ENCODE peak calls at places on chromosomes 7 and 10, in ten cellular contexts. One of them, this sample, is unnamed.

GRCh38 chr7:32175099-32175498 is 104.9 kb upstream of the PDE1C start:
- DNase-seq in stimulated activated CD8-positive, alpha-beta memory T cell treated with anti-CD3 and anti-CD28 coated beads, Interleukin-12 subunit alpha, Interleukin-12 subunit beta, amount 100 ng/mL, for 4 hours: no peak
- DNase-seq in HT-29: no peak
- DNase-seq in right lobe of liver: no peak
- DNase-seq in WERI-Rb-1: no peak
- DNase-seq in coronary artery: no peak
- DNase-seq in mammary epithelial cell: no peak
- DNase-seq in NCI-H748 treated with DMSO at 0.1 percent for 48 hours: no peak
- DNase-seq in sigmoid colon: no peak
- DNase-seq in stomach: no peak
- DNase-seq in this sample: no peak

GRCh38 chr7:26440253-26440992 is 148.8 kb downstream of the SNX10 start:
- DNase-seq in stimulated activated CD8-positive, alpha-beta memory T cell treated with anti-CD3 and anti-CD28 coated beads, Interleukin-12 subunit alpha, Interleukin-12 subunit beta, amount 100 ng/mL, for 4 hours: no peak
- DNase-seq in HT-29: no peak
- DNase-seq in right lobe of liver: no peak
- DNase-seq in WERI-Rb-1: peak; percentile 22
- DNase-seq in coronary artery: no peak
- DNase-seq in mammary epithelial cell: no peak
- DNase-seq in NCI-H748 treated with DMSO at 0.1 percent for 48 hours: no peak
- DNase-seq in sigmoid colon: no peak
- DNase-seq in stomach: no peak
- DNase-seq in this sample: no peak

GRCh38 chr10:119286516-119286915 is 79.1 kb downstream of the GRK5 start:
- DNase-seq in stimulated activated CD8-positive, alpha-beta memory T cell treated with anti-CD3 and anti-CD28 coated beads, Interleukin-12 subunit alpha, Interleukin-12 subunit beta, amount 100 ng/mL, for 4 hours: no peak
- DNase-seq in HT-29: no peak
- DNase-seq in right lobe of liver: no peak
- DNase-seq in WERI-Rb-1: no peak
- DNase-seq in coronary artery: no peak
- DNase-seq in mammary epithelial cell: no peak
- DNase-seq in NCI-H748 treated with DMSO at 0.1 percent for 48 hours: no peak
- DNase-seq in sigmoid colon: no peak
- DNase-seq in stomach: no peak
- DNase-seq in this sample: no peak

GRCh38 chr10:100913470-100913865 is 705 bp downstream of the SLF2 start:
- DNase-seq in stimulated activated CD8-positive, alpha-beta memory T cell treated with anti-CD3 and anti-CD28 coated beads, Interleukin-12 subunit alpha, Interleukin-12 subunit beta, amount 100 ng/mL, for 4 hours: no peak
- DNase-seq in HT-29: no peak
- DNase-seq in right lobe of liver: no peak
- DNase-seq in WERI-Rb-1: no peak
- DNase-seq in coronary artery: no peak
- DNase-seq in mammary epithelial cell: no peak
- DNase-seq in NCI-H748 treated with DMSO at 0.1 percent for 48 hours: no peak
- DNase-seq in sigmoid colon: no peak
- DNase-seq in stomach: no peak
- DNase-seq in this sample: no peak

GRCh38 chr10:4771554-4772201 is 54.3 kb upstream of the AKR1E2 start:
- DNase-seq in stimulated activated CD8-positive, alpha-beta memory T cell treated with anti-CD3 and anti-CD28 coated beads, Interleukin-12 subunit alpha, Interleukin-12 subunit beta, amount 100 ng/mL, for 4 hours: no peak
- DNase-seq in HT-29: peak; percentile 17
- DNase-seq in right lobe of liver: no peak
- DNase-seq in WERI-Rb-1: no peak
- DNase-seq in coronary artery: no peak
- DNase-seq in mammary epithelial cell: peak; percentile 65
- DNase-seq in NCI-H748 treated with DMSO at 0.1 percent for 48 hours: no peak
- DNase-seq in sigmoid colon: no peak
- DNase-seq in stomach: no peak
- DNase-seq in this sample: no peak

GRCh38 chr7:11343136-11343535 is 369.5 kb downstream of the PHF14 start:
- DNase-seq in stimulated activated CD8-positive, alpha-beta memory T cell treated with anti-CD3 and anti-CD28 coated beads, Interleukin-12 subunit alpha, Interleukin-12 subunit beta, amount 100 ng/mL, for 4 hours: no peak
- DNase-seq in HT-29: no peak
- DNase-seq in right lobe of liver: no peak
- DNase-seq in WERI-Rb-1: no peak
- DNase-seq in coronary artery: no peak
- DNase-seq in mammary epithelial cell: no peak
- DNase-seq in NCI-H748 treated with DMSO at 0.1 percent for 48 hours: no peak
- DNase-seq in sigmoid colon: no peak
- DNase-seq in stomach: no peak
- DNase-seq in this sample: no peak

GRCh38 chr10:117419921-117420320 is 44.7 kb upstream of the PDZD8 start:
- DNase-seq in stimulated activated CD8-positive, alpha-beta memory T cell treated with anti-CD3 and anti-CD28 coated beads, Interleukin-12 subunit alpha, Interleukin-12 subunit beta, amount 100 ng/mL, for 4 hours: no peak
- DNase-seq in HT-29: no peak
- DNase-seq in right lobe of liver: no peak
- DNase-seq in WERI-Rb-1: no peak
- DNase-seq in coronary artery: no peak
- DNase-seq in mammary epithelial cell: peak; percentile 31
- DNase-seq in NCI-H748 treated with DMSO at 0.1 percent for 48 hours: no peak
- DNase-seq in sigmoid colon: no peak
- DNase-seq in stomach: no peak
- DNase-seq in this sample: no peak

GRCh38 chr7:116180302-116180701 is 30.0 kb upstream of the TES start:
- DNase-seq in stimulated activated CD8-positive, alpha-beta memory T cell treated with anti-CD3 and anti-CD28 coated beads, Interleukin-12 subunit alpha, Interleukin-12 subunit beta, amount 100 ng/mL, for 4 hours: no peak
- DNase-seq in HT-29: peak; percentile 85
- DNase-seq in right lobe of liver: no peak
- DNase-seq in WERI-Rb-1: no peak
- DNase-seq in coronary artery: no peak
- DNase-seq in mammary epithelial cell: peak; percentile 52
- DNase-seq in NCI-H748 treated with DMSO at 0.1 percent for 48 hours: peak; percentile 41
- DNase-seq in sigmoid colon: no peak
- DNase-seq in stomach: no peak
- DNase-seq in this sample: peak; percentile 72

GRCh38 chr7:155211761-155212160 is 85.9 kb upstream of the INSIG1 start:
- DNase-seq in stimulated activated CD8-positive, alpha-beta memory T cell treated with anti-CD3 and anti-CD28 coated beads, Interleukin-12 subunit alpha, Interleukin-12 subunit beta, amount 100 ng/mL, for 4 hours: no peak
- DNase-seq in HT-29: no peak
- DNase-seq in right lobe of liver: no peak
- DNase-seq in WERI-Rb-1: no peak
- DNase-seq in coronary artery: no peak
- DNase-seq in mammary epithelial cell: no peak
- DNase-seq in NCI-H748 treated with DMSO at 0.1 percent for 48 hours: no peak
- DNase-seq in sigmoid colon: no peak
- DNase-seq in stomach: no peak
- DNase-seq in this sample: no peak

GRCh38 chr10:114525368-114525949 is 121.2 kb upstream of the AFAP1L2 start:
- DNase-seq in stimulated activated CD8-positive, alpha-beta memory T cell treated with anti-CD3 and anti-CD28 coated beads, Interleukin-12 subunit alpha, Interleukin-12 subunit beta, amount 100 ng/mL, for 4 hours: no peak
- DNase-seq in HT-29: peak; percentile 57
- DNase-seq in right lobe of liver: no peak
- DNase-seq in WERI-Rb-1: no peak
- DNase-seq in coronary artery: no peak
- DNase-seq in mammary epithelial cell: peak; percentile 74
- DNase-seq in NCI-H748 treated with DMSO at 0.1 percent for 48 hours: no peak
- DNase-seq in sigmoid colon: no peak
- DNase-seq in stomach: no peak
- DNase-seq in this sample: no peak

GRCh38 chr7:94295805-94296204 is 98.9 kb upstream of the COL1A2 start:
- DNase-seq in stimulated activated CD8-positive, alpha-beta memory T cell treated with anti-CD3 and anti-CD28 coated beads, Interleukin-12 subunit alpha, Interleukin-12 subunit beta, amount 100 ng/mL, for 4 hours: no peak
- DNase-seq in HT-29: peak; percentile 39
- DNase-seq in right lobe of liver: no peak
- DNase-seq in WERI-Rb-1: no peak
- DNase-seq in coronary artery: no peak
- DNase-seq in mammary epithelial cell: peak; percentile 30
- DNase-seq in NCI-H748 treated with DMSO at 0.1 percent for 48 hours: peak; percentile 35
- DNase-seq in sigmoid colon: no peak
- DNase-seq in stomach: no peak
- DNase-seq in this sample: no peak

GRCh38 chr7:157097569-157097968 is 41.2 kb upstream of the UBE3C start:
- DNase-seq in stimulated activated CD8-positive, alpha-beta memory T cell treated with anti-CD3 and anti-CD28 coated beads, Interleukin-12 subunit alpha, Interleukin-12 subunit beta, amount 100 ng/mL, for 4 hours: no peak
- DNase-seq in HT-29: no peak
- DNase-seq in right lobe of liver: no peak
- DNase-seq in WERI-Rb-1: no peak
- DNase-seq in coronary artery: no peak
- DNase-seq in mammary epithelial cell: no peak
- DNase-seq in NCI-H748 treated with DMSO at 0.1 percent for 48 hours: peak; percentile 9
- DNase-seq in sigmoid colon: no peak
- DNase-seq in stomach: no peak
- DNase-seq in this sample: peak; percentile 44

GRCh38 chr10:24722676-24723385 is 856 bp downstream of the ARHGAP21 start:
- DNase-seq in stimulated activated CD8-positive, alpha-beta memory T cell treated with anti-CD3 and anti-CD28 coated beads, Interleukin-12 subunit alpha, Interleukin-12 subunit beta, amount 100 ng/mL, for 4 hours: peak; percentile 29
- DNase-seq in HT-29: peak; percentile 58
- DNase-seq in right lobe of liver: no peak
- DNase-seq in WERI-Rb-1: peak; percentile 37
- DNase-seq in coronary artery: peak; percentile 77
- DNase-seq in mammary epithelial cell: peak; percentile 43
- DNase-seq in NCI-H748 treated with DMSO at 0.1 percent for 48 hours: no peak
- DNase-seq in sigmoid colon: peak; percentile 72
- DNase-seq in stomach: peak; percentile 68
- DNase-seq in this sample: peak; percentile 48

GRCh38 chr10:67036808-67037207 is 111.0 kb downstream of the LRRTM3 start:
- DNase-seq in stimulated activated CD8-positive, alpha-beta memory T cell treated with anti-CD3 and anti-CD28 coated beads, Interleukin-12 subunit alpha, Interleukin-12 subunit beta, amount 100 ng/mL, for 4 hours: no peak
- DNase-seq in HT-29: no peak
- DNase-seq in right lobe of liver: no peak
- DNase-seq in WERI-Rb-1: no peak
- DNase-seq in coronary artery: no peak
- DNase-seq in mammary epithelial cell: no peak
- DNase-seq in NCI-H748 treated with DMSO at 0.1 percent for 48 hours: no peak
- DNase-seq in sigmoid colon: no peak
- DNase-seq in stomach: no peak
- DNase-seq in this sample: no peak

GRCh38 chr10:127922675-127923366 is 15.9 kb downstream of the PTPRE start:
- DNase-seq in stimulated activated CD8-positive, alpha-beta memory T cell treated with anti-CD3 and anti-CD28 coated beads, Interleukin-12 subunit alpha, Interleukin-12 subunit beta, amount 100 ng/mL, for 4 hours: no peak
- DNase-seq in HT-29: peak; percentile 77
- DNase-seq in right lobe of liver: no peak
- DNase-seq in WERI-Rb-1: no peak
- DNase-seq in coronary artery: peak; percentile 89
- DNase-seq in mammary epithelial cell: peak; percentile 86
- DNase-seq in NCI-H748 treated with DMSO at 0.1 percent for 48 hours: no peak
- DNase-seq in sigmoid colon: peak; percentile 82
- DNase-seq in stomach: peak; percentile 86
- DNase-seq in this sample: peak; percentile 24

GRCh38 chr10:9010093-9010492 is 955.6 kb downstream of the GATA3 start:
- DNase-seq in stimulated activated CD8-positive, alpha-beta memory T cell treated with anti-CD3 and anti-CD28 coated beads, Interleukin-12 subunit alpha, Interleukin-12 subunit beta, amount 100 ng/mL, for 4 hours: no peak
- DNase-seq in HT-29: peak; percentile 21
- DNase-seq in right lobe of liver: no peak
- DNase-seq in WERI-Rb-1: no peak
- DNase-seq in coronary artery: no peak
- DNase-seq in mammary epithelial cell: peak; percentile 12
- DNase-seq in NCI-H748 treated with DMSO at 0.1 percent for 48 hours: no peak
- DNase-seq in sigmoid colon: no peak
- DNase-seq in stomach: no peak
- DNase-seq in this sample: no peak

GRCh38 chr7:51256916-51257315 is 59.7 kb downstream of the COBL start:
- DNase-seq in stimulated activated CD8-positive, alpha-beta memory T cell treated with anti-CD3 and anti-CD28 coated beads, Interleukin-12 subunit alpha, Interleukin-12 subunit beta, amount 100 ng/mL, for 4 hours: no peak
- DNase-seq in HT-29: no peak
- DNase-seq in right lobe of liver: no peak
- DNase-seq in WERI-Rb-1: no peak
- DNase-seq in coronary artery: no peak
- DNase-seq in mammary epithelial cell: no peak
- DNase-seq in NCI-H748 treated with DMSO at 0.1 percent for 48 hours: no peak
- DNase-seq in sigmoid colon: no peak
- DNase-seq in stomach: no peak
- DNase-seq in this sample: no peak

GRCh38 chr7:159098795-159099194 is 45.9 kb downstream of the VIPR2 start:
- DNase-seq in stimulated activated CD8-positive, alpha-beta memory T cell treated with anti-CD3 and anti-CD28 coated beads, Interleukin-12 subunit alpha, Interleukin-12 subunit beta, amount 100 ng/mL, for 4 hours: no peak
- DNase-seq in HT-29: no peak
- DNase-seq in right lobe of liver: no peak
- DNase-seq in WERI-Rb-1: no peak
- DNase-seq in coronary artery: peak; percentile 85
- DNase-seq in mammary epithelial cell: no peak
- DNase-seq in NCI-H748 treated with DMSO at 0.1 percent for 48 hours: no peak
- DNase-seq in sigmoid colon: peak; percentile 75
- DNase-seq in stomach: peak; percentile 25
- DNase-seq in this sample: no peak

GRCh38 chr10:127216786-127217185 is 20.4 kb upstream of the INSYN2A start:
- DNase-seq in stimulated activated CD8-positive, alpha-beta memory T cell treated with anti-CD3 and anti-CD28 coated beads, Interleukin-12 subunit alpha, Interleukin-12 subunit beta, amount 100 ng/mL, for 4 hours: no peak
- DNase-seq in HT-29: no peak
- DNase-seq in right lobe of liver: no peak
- DNase-seq in WERI-Rb-1: no peak
- DNase-seq in coronary artery: no peak
- DNase-seq in mammary epithelial cell: peak; percentile 59
- DNase-seq in NCI-H748 treated with DMSO at 0.1 percent for 48 hours: no peak
- DNase-seq in sigmoid colon: no peak
- DNase-seq in stomach: no peak
- DNase-seq in this sample: no peak

GRCh38 chr10:23046032-23046431 is 49.3 kb upstream of the MSRB2 start:
- DNase-seq in stimulated activated CD8-positive, alpha-beta memory T cell treated with anti-CD3 and anti-CD28 coated beads, Interleukin-12 subunit alpha, Interleukin-12 subunit beta, amount 100 ng/mL, for 4 hours: no peak
- DNase-seq in HT-29: no peak
- DNase-seq in right lobe of liver: no peak
- DNase-seq in WERI-Rb-1: no peak
- DNase-seq in coronary artery: no peak
- DNase-seq in mammary epithelial cell: no peak
- DNase-seq in NCI-H748 treated with DMSO at 0.1 percent for 48 hours: no peak
- DNase-seq in sigmoid colon: no peak
- DNase-seq in stomach: no peak
- DNase-seq in this sample: no peak

GRCh38 chr10:31977440-31978157 is 49.0 kb upstream of the ARHGAP12 start:
- DNase-seq in stimulated activated CD8-positive, alpha-beta memory T cell treated with anti-CD3 and anti-CD28 coated beads, Interleukin-12 subunit alpha, Interleukin-12 subunit beta, amount 100 ng/mL, for 4 hours: no peak
- DNase-seq in HT-29: peak; percentile 51
- DNase-seq in right lobe of liver: no peak
- DNase-seq in WERI-Rb-1: no peak
- DNase-seq in coronary artery: no peak
- DNase-seq in mammary epithelial cell: peak; percentile 75
- DNase-seq in NCI-H748 treated with DMSO at 0.1 percent for 48 hours: no peak
- DNase-seq in sigmoid colon: no peak
- DNase-seq in stomach: no peak
- DNase-seq in this sample: no peak

GRCh38 chr10:11225935-11226334 is 208.3 kb downstream of the CELF2 start:
- DNase-seq in stimulated activated CD8-positive, alpha-beta memory T cell treated with anti-CD3 and anti-CD28 coated beads, Interleukin-12 subunit alpha, Interleukin-12 subunit beta, amount 100 ng/mL, for 4 hours: no peak
- DNase-seq in HT-29: no peak
- DNase-seq in right lobe of liver: no peak
- DNase-seq in WERI-Rb-1: no peak
- DNase-seq in coronary artery: no peak
- DNase-seq in mammary epithelial cell: no peak
- DNase-seq in NCI-H748 treated with DMSO at 0.1 percent for 48 hours: no peak
- DNase-seq in sigmoid colon: no peak
- DNase-seq in stomach: no peak
- DNase-seq in this sample: peak; percentile 23

GRCh38 chr10:47038881-47039557 is 127.8 kb downstream of the PTPN20 start:
- DNase-seq in stimulated activated CD8-positive, alpha-beta memory T cell treated with anti-CD3 and anti-CD28 coated beads, Interleukin-12 subunit alpha, Interleukin-12 subunit beta, amount 100 ng/mL, for 4 hours: no peak
- DNase-seq in HT-29: no peak
- DNase-seq in right lobe of liver: peak; percentile 44
- DNase-seq in WERI-Rb-1: peak; percentile 92
- DNase-seq in coronary artery: no peak
- DNase-seq in mammary epithelial cell: no peak
- DNase-seq in NCI-H748 treated with DMSO at 0.1 percent for 48 hours: no peak
- DNase-seq in sigmoid colon: peak; percentile 25
- DNase-seq in stomach: no peak
- DNase-seq in this sample: no peak

GRCh38 chr10:109676703-109677102 is 246.6 kb downstream of the XPNPEP1 start:
- DNase-seq in stimulated activated CD8-positive, alpha-beta memory T cell treated with anti-CD3 and anti-CD28 coated beads, Interleukin-12 subunit alpha, Interleukin-12 subunit beta, amount 100 ng/mL, for 4 hours: no peak
- DNase-seq in HT-29: no peak
- DNase-seq in right lobe of liver: no peak
- DNase-seq in WERI-Rb-1: no peak
- DNase-seq in coronary artery: no peak
- DNase-seq in mammary epithelial cell: peak; percentile 28
- DNase-seq in NCI-H748 treated with DMSO at 0.1 percent for 48 hours: no peak
- DNase-seq in sigmoid colon: no peak
- DNase-seq in stomach: no peak
- DNase-seq in this sample: no peak

GRCh38 chr10:2111936-2112335 is 374.6 kb upstream of the ADARB2 start:
- DNase-seq in stimulated activated CD8-positive, alpha-beta memory T cell treated with anti-CD3 and anti-CD28 coated beads, Interleukin-12 subunit alpha, Interleukin-12 subunit beta, amount 100 ng/mL, for 4 hours: no peak
- DNase-seq in HT-29: no peak
- DNase-seq in right lobe of liver: no peak
- DNase-seq in WERI-Rb-1: no peak
- DNase-seq in coronary artery: no peak
- DNase-seq in mammary epithelial cell: peak; percentile 99
- DNase-seq in NCI-H748 treated with DMSO at 0.1 percent for 48 hours: no peak
- DNase-seq in sigmoid colon: no peak
- DNase-seq in stomach: no peak
- DNase-seq in this sample: no peak

GRCh38 chr10:100896876-100897461 is 15.8 kb upstream of the SLF2 start:
- DNase-seq in stimulated activated CD8-positive, alpha-beta memory T cell treated with anti-CD3 and anti-CD28 coated beads, Interleukin-12 subunit alpha, Interleukin-12 subunit beta, amount 100 ng/mL, for 4 hours: no peak
- DNase-seq in HT-29: peak; percentile 47
- DNase-seq in right lobe of liver: no peak
- DNase-seq in WERI-Rb-1: peak; percentile 42
- DNase-seq in coronary artery: no peak
- DNase-seq in mammary epithelial cell: no peak
- DNase-seq in NCI-H748 treated with DMSO at 0.1 percent for 48 hours: no peak
- DNase-seq in sigmoid colon: no peak
- DNase-seq in stomach: no peak
- DNase-seq in this sample: no peak

GRCh38 chr10:11158080-11158479 is 140.4 kb downstream of the CELF2 start:
- DNase-seq in stimulated activated CD8-positive, alpha-beta memory T cell treated with anti-CD3 and anti-CD28 coated beads, Interleukin-12 subunit alpha, Interleukin-12 subunit beta, amount 100 ng/mL, for 4 hours: no peak
- DNase-seq in HT-29: no peak
- DNase-seq in right lobe of liver: no peak
- DNase-seq in WERI-Rb-1: no peak
- DNase-seq in coronary artery: no peak
- DNase-seq in mammary epithelial cell: no peak
- DNase-seq in NCI-H748 treated with DMSO at 0.1 percent for 48 hours: no peak
- DNase-seq in sigmoid colon: no peak
- DNase-seq in stomach: no peak
- DNase-seq in this sample: no peak

GRCh38 chr7:102097601-102098161 is 189.0 kb upstream of the SH2B2 start:
- DNase-seq in stimulated activated CD8-positive, alpha-beta memory T cell treated with anti-CD3 and anti-CD28 coated beads, Interleukin-12 subunit alpha, Interleukin-12 subunit beta, amount 100 ng/mL, for 4 hours: no peak
- DNase-seq in HT-29: peak; percentile 73
- DNase-seq in right lobe of liver: no peak
- DNase-seq in WERI-Rb-1: no peak
- DNase-seq in coronary artery: no peak
- DNase-seq in mammary epithelial cell: no peak
- DNase-seq in NCI-H748 treated with DMSO at 0.1 percent for 48 hours: no peak
- DNase-seq in sigmoid colon: no peak
- DNase-seq in stomach: no peak
- DNase-seq in this sample: peak; percentile 81

This sample was measured in small intestine.